ENCODE peak calls at places on chromosomes 13 and 19, in four cellular contexts. R is non-pigmented ciliary epithelial cell; N is H54; J is stimulated activated effector memory CD8-positive, alpha-beta T cell treated with anti-CD3 and anti-CD28 coated beads, Interleukin-12 subunit alpha, Interleukin-12 subunit beta, amount 100 ng/mL, for 72 hours. T is an unnamed sample.

GRCh38 chr13:79799049-79799448 is 318.1 kb downstream of the NDFIP2 start:
- DNase-seq in R (no peak), N (no peak), J (no peak), T (no peak)

GRCh38 chr13:24341439-24341838 is 32.1 kb downstream of the C1QTNF9 start:
- DNase-seq in N (peak; percentile 9), R (no peak), J (no peak), T (peak; percentile 8)

GRCh38 chr19:1672038-1672768 is 19.8 kb upstream of the TCF3 start:
- DNase-seq in J (peak; percentile 80), R (no peak), N (no peak), T (no peak)

GRCh38 chr13:112617754-112618375 is 29.9 kb upstream of the TUBGCP3 start:
- DNase-seq in J (peak; percentile 38), R (no peak), N (no peak), T (no peak)

GRCh38 chr19:45117167-45117594 is 24.2 kb downstream of the PPP1R37 start:
- DNase-seq in J (peak; percentile 65), R (no peak), N (no peak), T (no peak)

GRCh38 chr19:38535212-38535611 is 82.5 kb downstream of the MAP4K1 start:
- DNase-seq in J (no peak), N (no peak), R (no peak), T (no peak)

GRCh38 chr13:110409581-110409992 is 102.5 kb downstream of the COL4A2 start:
- DNase-seq in N (peak; percentile 91), J (no peak), R (no peak), T (no peak)

GRCh38 chr13:99605417-99606321 is 104.4 kb downstream of the TM9SF2 start:
- DNase-seq in J (peak; percentile 73), R (no peak), N (peak; percentile 65), T (no peak)

GRCh38 chr19:46529622-46530451 is 34.2 kb upstream of the PNMA8B start:
- DNase-seq in J (peak; percentile 74), R (no peak), N (peak; percentile 40), T (no peak)

GRCh38 chr13:99415851-99416331 is 85.4 kb upstream of the TM9SF2 start:
- DNase-seq in J (no peak), N (no peak), R (no peak), T (no peak)

GRCh38 chr13:33798023-33798422 is 19.9 kb upstream of the RFC3 start:
- DNase-seq in R (no peak), J (no peak), N (no peak), T (no peak)

GRCh38 chr13:112069063-112069726 is 2.2 kb downstream of the SOX1 start:
- DNase-seq in N (no peak), J (no peak), R (no peak), T (no peak)

GRCh38 chr13:55087085-55087484 is 2053.6 kb upstream of the PRR20A start:
- DNase-seq in R (no peak), N (no peak), J (no peak), T (no peak)

GRCh38 chr19:17775245-17775927 is 19.6 kb upstream of the B3GNT3 start:
- DNase-seq in R (no peak), J (peak; percentile 74), N (no peak), T (no peak)

GRCh38 chr13:36357692-36358091 is 11.5 kb upstream of the SPART start:
- DNase-seq in N (no peak), J (no peak), R (no peak), T (no peak)

GRCh38 chr19:7867092-7867844 is 6.9 kb downstream of the PRR36 start:
- DNase-seq in J (no peak), R (no peak), N (no peak), T (no peak)

GRCh38 chr19:12872941-12873890 is 8.0 kb downstream of the DNASE2 start:
- DNase-seq in J (peak; percentile 78), N (peak; percentile 63), R (no peak), T (no peak)

GRCh38 chr13:69935043-69935442 is 172.6 kb upstream of the ATXN8OS start:
- DNase-seq in N (no peak), R (no peak), J (no peak), T (no peak)

GRCh38 chr19:5018224-5019015 is 49.5 kb downstream of the KDM4B start:
- DNase-seq in N (no peak), J (no peak), R (no peak), T (no peak)

GRCh38 chr13:39406688-39407087 is 196.3 kb downstream of the LHFPL6 start:
- DNase-seq in N (peak; percentile 12), J (no peak), R (no peak), T (peak; percentile 75)

GRCh38 chr13:63408227-63409202 is 1992.9 kb upstream of the PCDH20 start:
- DNase-seq in N (no peak), R (peak; percentile 18), J (no peak), T (no peak)

GRCh38 chr13:65892859-65893258 is 1337.3 kb downstream of the PCDH9 start:
- DNase-seq in R (no peak), J (no peak), N (no peak), T (no peak)

GRCh38 chr19:29841559-29842367 is 30.0 kb downstream of the CCNE1 start:
- DNase-seq in R (peak; percentile 32), J (no peak), N (peak; percentile 72), T (peak; percentile 76)

GRCh38 chr13:96141032-96141431 is 51.1 kb downstream of the HS6ST3 start:
- DNase-seq in R (peak; percentile 5), J (no peak), N (no peak), T (peak; percentile 8)

GRCh38 chr13:27678306-27679040 is 56.8 kb downstream of the POLR1D start:
- DNase-seq in N (no peak), J (no peak), R (no peak), T (peak; percentile 44)

GRCh38 chr19:45973564-45974338 is at the start of gene NOVA2:
- DNase-seq in R (no peak), J (peak; percentile 71), N (peak; percentile 89), T (no peak)

GRCh38 chr19:12782424-12783225 is 7.3 kb upstream of the HOOK2 start:
- DNase-seq in R (no peak), J (peak; percentile 98), N (no peak), T (no peak)

GRCh38 chr19:52946322-52947310 is 16.1 kb downstream of the ZNF816 start:
- DNase-seq in R (no peak), N (no peak), J (no peak), T (no peak)